ENCODE peak calls at places on chromosomes 11 and 22, in four cellular contexts. T is AG09309; P is naive thymus-derived CD4-positive, alpha-beta T cell; Y is breast epithelium. E is an unnamed sample.

GRCh38 chr11:68855205-68855978 is 13.7 kb upstream of the CPT1A start:
- DNase-seq in T (no peak), P (peak), Y (no peak), E (no peak)

GRCh38 chr11:96466607-96467006 is 76.8 kb downstream of the JRKL start:
- DNase-seq in T (no peak), P (no peak), Y (no peak), E (no peak)

GRCh38 chr22:27962268-27963191 is 43.5 kb upstream of the PITPNB start:
- DNase-seq in T (no peak), P (no peak), Y (no peak), E (no peak)

GRCh38 chr11:57793711-57794110 is 32.1 kb downstream of the CTNND1 start:
- DNase-seq in T (no peak), P (no peak), Y (no peak), E (no peak)

GRCh38 chr11:35274909-35275807 is 136.2 kb downstream of the CD44 start:
- DNase-seq in T (no peak), P (no peak), Y (peak), E (no peak)

GRCh38 chr11:123580557-123581275 is 73.7 kb downstream of the SCN3B start:
- DNase-seq in T (no peak), P (peak), Y (peak), E (peak)

GRCh38 chr11:44627911-44628729 is 62.7 kb downstream of the CD82 start:
- DNase-seq in T (no peak), P (no peak), Y (no peak), E (no peak)

GRCh38 chr11:111589114-111589513 is 13.1 kb upstream of the SIK2 start:
- DNase-seq in T (no peak), P (no peak), Y (no peak), E (no peak)

GRCh38 chr11:14645247-14645912 is 1.8 kb downstream of the PDE3B start:
- DNase-seq in T (no peak), P (peak), Y (no peak), E (no peak)

GRCh38 chr11:79404325-79404724 is 36.5 kb downstream of the TENM4 start:
- DNase-seq in T (no peak), P (no peak), Y (no peak), E (no peak)

GRCh38 chr11:33724644-33725035 is 11.6 kb downstream of the CD59 start:
- DNase-seq in T (no peak), P (no peak), Y (peak), E (no peak)

GRCh38 chr11:133947298-133947905 is 9.4 kb downstream of the IGSF9B start:
- DNase-seq in T (no peak), P (peak), Y (no peak), E (peak)

GRCh38 chr11:63573881-63574855 is 11.0 kb upstream of the PLAAT2 start:
- DNase-seq in T (peak), P (peak), Y (no peak), E (peak)

GRCh38 chr11:253160-253885 is 16.5 kb downstream of the PSMD13 start:
- DNase-seq in T (no peak), P (no peak), Y (no peak), E (no peak)

GRCh38 chr11:68942751-68943271 is 38.0 kb downstream of the MRGPRD start:
- DNase-seq in T (no peak), P (no peak), Y (peak), E (no peak)

GRCh38 chr22:47552024-47552423 is 789.6 kb downstream of the TBC1D22A start:
- DNase-seq in T (no peak), P (no peak), Y (no peak), E (no peak)

GRCh38 chr22:22043296-22044078 is 60.9 kb upstream of the TOP3B start:
- DNase-seq in T (no peak), P (no peak), Y (no peak), E (no peak)

GRCh38 chr11:134676516-134677287 is 264.7 kb upstream of the B3GAT1 start:
- DNase-seq in T (no peak), P (no peak), Y (no peak), E (no peak)

GRCh38 chr11:72573380-72573949 is 100.8 kb downstream of the PDE2A start:
- DNase-seq in T (no peak), P (no peak), Y (no peak), E (no peak)

GRCh38 chr22:22086501-22087158 is 104.0 kb upstream of the TOP3B start:
- DNase-seq in T (no peak), P (no peak), Y (no peak), E (no peak)

GRCh38 chr11:68312117-68312779 is at the start of gene LRP5:
- DNase-seq in T (no peak), P (no peak), Y (no peak), E (no peak)

GRCh38 chr22:37409557-37409956 is 17.7 kb downstream of the ELFN2 start:
- DNase-seq in T (no peak), P (no peak), Y (no peak), E (no peak)

GRCh38 chr22:30877662-30878515 is 90.7 kb downstream of the MORC2 start:
- DNase-seq in T (no peak), P (no peak), Y (no peak), E (no peak)

GRCh38 chr11:76626921-76627391 is 43.6 kb downstream of the LRRC32 start:
- DNase-seq in T (peak), P (no peak), Y (no peak), E (peak)

GRCh38 chr22:22110548-22111266 is 128.1 kb upstream of the TOP3B start:
- DNase-seq in T (peak), P (no peak), Y (no peak), E (peak)

GRCh38 chr22:40289991-40290459 is 56.3 kb upstream of the ADSL start:
- DNase-seq in T (no peak), P (peak), Y (no peak), E (no peak)

GRCh38 chr11:119374632-119375394 is 6.7 kb downstream of the USP2 start:
- DNase-seq in T (no peak), P (no peak), Y (peak), E (no peak)

GRCh38 chr11:119377112-119377901 is 4.2 kb downstream of the USP2 start:
- DNase-seq in T (no peak), P (no peak), Y (peak), E (no peak)

GRCh38 chr11:119376197-119376847 is 5.2 kb downstream of the USP2 start:
- DNase-seq in T (no peak), P (no peak), Y (peak), E (no peak)

GRCh38 chr11:119373917-119374631 is 7.4 kb downstream of the USP2 start:
- DNase-seq in T (peak), P (peak), Y (no peak), E (peak)

DNA sequence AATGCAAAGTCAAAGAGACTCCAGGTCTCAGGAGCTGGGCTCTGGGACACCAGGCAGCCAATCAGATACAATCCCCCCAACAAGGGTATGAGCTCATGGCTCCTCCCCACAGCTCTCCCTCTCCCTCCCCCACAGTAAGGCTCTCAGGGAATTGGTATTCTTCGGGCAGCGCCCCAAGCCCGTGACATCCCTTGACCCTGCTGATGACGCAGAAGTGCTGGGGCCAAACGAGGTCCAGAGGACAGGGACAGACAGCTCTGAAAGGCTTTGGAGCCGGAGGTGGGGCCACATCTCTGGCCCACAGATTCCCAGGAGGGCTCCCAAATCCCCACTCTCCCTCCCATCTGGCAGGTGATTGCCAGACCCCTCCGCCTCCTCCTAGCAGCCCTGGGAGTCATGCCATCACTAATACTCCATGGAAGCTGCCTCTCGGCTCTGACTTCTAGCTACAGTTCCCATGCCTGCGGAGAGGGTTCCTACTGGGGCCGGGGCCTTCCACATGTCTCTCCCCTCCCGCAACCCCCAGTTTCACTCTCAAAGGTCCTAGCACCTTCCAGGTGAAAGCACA is 5.8 kb downstream of the USP2 start:
- DNase-seq in T (no peak), P (no peak), Y (peak), E (no peak)
- H3K4me3 ChIP-seq in T (no peak), P (no peak), Y (peak), E (no peak)

GRCh38 chr22:39021552-39022250 is 774 bp downstream of the APOBEC3D start:
- DNase-seq in T (no peak), P (no peak), Y (no peak), E (no peak)

GRCh38 chr22:39028281-39028680 is 7.4 kb downstream of the APOBEC3D start:
- DNase-seq in T (no peak), P (no peak), Y (no peak), E (no peak)

GRCh38 chr22:39026509-39027150 is 5.7 kb downstream of the APOBEC3D start:
- DNase-seq in T (no peak), P (no peak), Y (no peak), E (no peak)

GRCh38 chr22:39027717-39028116 is 6.8 kb downstream of the APOBEC3D start:
- DNase-seq in T (no peak), P (no peak), Y (no peak), E (no peak)

GRCh38 chr22:39024923-39025322 is 4.0 kb downstream of the APOBEC3D start:
- DNase-seq in T (no peak), P (peak), Y (no peak), E (peak)
- H3K4me3 ChIP-seq in T (no peak), P (no peak), Y (no peak), E (peak)

GRCh38 chr11:41660585-41660984 is 201.1 kb upstream of the LRRC4C start:
- DNase-seq in T (no peak), P (no peak), Y (no peak), E (no peak)
- H3K4me3 ChIP-seq in T (no peak), P (no peak), Y (no peak), E (no peak)

GRCh38 chr11:117074122-117074521 is 24.1 kb downstream of the SIK3 start:
- DNase-seq in T (no peak), P (no peak), Y (no peak), E (no peak)
- H3K4me3 ChIP-seq in T (no peak), P (no peak), Y (no peak), E (no peak)

DNA sequence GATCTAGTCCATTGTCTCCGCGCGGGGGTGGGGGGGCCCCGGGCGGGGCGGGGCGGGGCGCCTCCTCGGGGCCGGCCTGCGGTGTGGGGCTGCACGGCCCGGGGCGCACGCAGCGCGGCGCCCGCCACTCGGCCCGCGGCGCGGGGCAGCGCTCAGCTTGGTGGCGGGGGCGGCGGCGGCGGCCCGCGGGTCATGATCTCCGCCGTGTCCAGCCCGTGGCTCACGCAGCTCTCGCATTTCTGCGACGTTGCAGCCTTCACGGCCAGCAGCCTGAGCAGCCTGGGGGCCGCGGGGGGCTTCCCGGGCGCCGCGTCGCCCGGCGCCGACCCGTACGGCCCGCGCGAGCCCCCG is at the start of gene TBX1:
- DNase-seq in T (no peak), P (no peak), Y (no peak), E (no peak)
- H3K4me3 ChIP-seq in T (no peak), P (no peak), Y (peak), E (no peak)

DNA sequence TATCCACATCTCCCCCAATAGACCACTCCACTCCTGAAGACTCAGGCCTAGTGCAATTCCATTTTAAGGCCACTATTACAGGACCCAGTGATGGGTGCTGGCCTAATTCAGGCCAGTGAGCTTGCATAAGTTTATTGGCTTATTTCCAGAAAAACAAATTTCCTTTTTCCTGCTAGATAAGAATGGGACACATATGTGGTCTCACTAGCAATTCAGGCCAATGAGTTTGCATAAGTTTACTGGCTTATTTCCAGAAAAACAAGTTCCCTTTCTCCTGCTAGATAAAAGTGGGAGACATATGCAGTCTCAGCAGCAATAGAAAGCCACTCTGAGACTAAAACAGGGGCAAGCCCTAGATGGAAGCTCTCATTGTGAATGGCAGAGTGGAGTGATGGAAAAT is 22.4 kb downstream of the ADM start:
- DNase-seq in T (no peak), P (no peak), Y (no peak), E (no peak)
- H3K4me3 ChIP-seq in T (no peak), P (no peak), Y (no peak), E (no peak)

DNA sequence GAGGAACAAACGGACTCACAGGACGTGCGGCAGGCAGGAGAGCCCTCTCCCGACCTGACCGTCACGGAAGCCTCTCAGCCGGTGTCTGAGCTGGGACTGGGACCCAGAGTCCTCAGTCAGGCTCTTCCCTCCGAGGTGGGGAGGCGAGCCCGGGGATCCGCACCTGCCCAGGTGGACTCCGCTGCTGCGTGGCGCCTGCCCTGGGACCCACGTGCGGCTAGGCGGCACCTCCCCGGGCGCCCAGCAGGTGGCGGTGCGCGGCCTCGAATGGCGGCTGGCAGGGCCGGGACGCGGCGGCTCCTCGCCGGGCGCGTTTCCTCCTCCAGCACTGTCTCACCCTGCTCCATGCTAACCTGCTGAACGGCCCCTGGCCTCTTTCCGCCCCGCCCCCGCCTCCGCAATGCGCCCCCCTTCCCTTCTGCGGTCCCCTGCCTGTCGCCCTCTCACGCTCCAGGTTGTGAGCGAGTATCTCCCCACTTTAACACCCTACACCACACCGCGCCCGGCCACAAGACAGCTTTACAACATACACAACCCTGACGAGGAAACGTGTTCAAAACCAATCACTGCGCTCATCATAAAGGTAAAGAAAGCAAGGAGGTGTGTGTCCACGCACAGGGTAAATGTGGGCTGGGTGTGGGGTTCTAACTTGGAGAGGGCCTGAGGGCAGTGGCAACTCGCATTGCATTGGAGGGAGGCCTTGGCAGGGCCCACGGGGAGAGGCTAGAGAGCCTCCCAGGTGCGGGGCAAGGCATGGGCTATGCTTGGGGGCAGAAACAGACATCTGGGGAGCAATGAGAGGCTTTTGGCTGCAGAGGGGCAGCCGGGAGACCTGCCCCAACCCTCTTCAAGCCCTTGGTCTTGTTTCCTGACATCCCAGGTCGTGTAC is 25.9 kb upstream of the ATXN10 start:
- DNase-seq in T (no peak), P (peak), Y (peak), E (peak)
- H3K4me3 ChIP-seq in T (peak), P (no peak), Y (peak), E (peak)

GRCh38 chr22:41445171-41446056 is 1.2 kb downstream of the TOB2 start:
- DNase-seq in T (no peak), P (peak), Y (no peak), E (peak)
- H3K4me3 ChIP-seq in T (peak), P (peak), Y (peak), E (peak)

GRCh38 chr11:86202013-86202336 is 42.6 kb upstream of the EED start:
- DNase-seq in T (no peak), P (peak), Y (no peak), E (no peak)
- H3K4me3 ChIP-seq in T (no peak), P (peak), Y (peak), E (no peak)

E was measured in Jurkat, Clone E6-1.